ENCODE peak calls at places on chromosomes 6 and 20, in five cellular contexts. One of them, this sample, is unnamed. For H3K36me3 and H3K4me1, the result is how much of the 10 kb centered on the place peaks cover.

GRCh38 chr20:10739575-10739974 is 65.8 kb upstream of the JAG1 start:
- DNase-seq in heart left ventricle: no peak
- DNase-seq in fibroblast of lung: peak
- DNase-seq in right atrium auricular region: no peak
- DNase-seq in stomach: no peak
- DNase-seq in this sample: no peak

GRCh38 chr20:41395669-41396664 is 29.3 kb upstream of the EMILIN3 start:
- DNase-seq in heart left ventricle: peak
- DNase-seq in fibroblast of lung: no peak
- DNase-seq in right atrium auricular region: no peak
- DNase-seq in stomach: no peak
- DNase-seq in this sample: no peak

GRCh38 chr20:40650707-40651106 is 38.3 kb downstream of the MAFB start:
- DNase-seq in heart left ventricle: no peak
- DNase-seq in fibroblast of lung: peak
- DNase-seq in right atrium auricular region: no peak
- DNase-seq in stomach: no peak
- DNase-seq in this sample: no peak

GRCh38 chr6:167795321-167795811 is 31.3 kb upstream of the AFDN start:
- DNase-seq in heart left ventricle: no peak
- DNase-seq in fibroblast of lung: no peak
- DNase-seq in right atrium auricular region: no peak
- DNase-seq in stomach: no peak
- DNase-seq in this sample: no peak

GRCh38 chr20:31652917-31653385 is 15.2 kb downstream of the COX4I2 start:
- DNase-seq in heart left ventricle: no peak
- DNase-seq in fibroblast of lung: peak
- DNase-seq in right atrium auricular region: no peak
- DNase-seq in stomach: no peak
- DNase-seq in this sample: no peak

GRCh38 chr6:38767555-38767954 is 52.4 kb downstream of the DNAH8 start:
- DNase-seq in heart left ventricle: no peak
- DNase-seq in fibroblast of lung: no peak
- DNase-seq in right atrium auricular region: no peak
- DNase-seq in stomach: no peak
- DNase-seq in this sample: no peak

GRCh38 chr20:60559462-60559861 is 601.2 kb downstream of the CDH26 start:
- DNase-seq in heart left ventricle: no peak
- DNase-seq in fibroblast of lung: no peak
- DNase-seq in right atrium auricular region: no peak
- DNase-seq in stomach: no peak
- DNase-seq in this sample: no peak

GRCh38 chr6:20564269-20564668 is 30.0 kb downstream of the CDKAL1 start:
- DNase-seq in heart left ventricle: no peak
- DNase-seq in fibroblast of lung: peak
- DNase-seq in right atrium auricular region: no peak
- DNase-seq in stomach: no peak
- DNase-seq in this sample: no peak

GRCh38 chr6:22296067-22296466 is 769 bp downstream of the PRL start:
- DNase-seq in heart left ventricle: no peak
- DNase-seq in fibroblast of lung: no peak
- DNase-seq in right atrium auricular region: no peak
- DNase-seq in stomach: no peak
- DNase-seq in this sample: no peak

GRCh38 chr6:108113557-108114519 is 39.3 kb upstream of the OSTM1 start:
- DNase-seq in heart left ventricle: peak
- DNase-seq in fibroblast of lung: peak
- DNase-seq in right atrium auricular region: no peak
- DNase-seq in stomach: no peak
- DNase-seq in this sample: peak

GRCh38 chr6:84785676-84786075 is 21.3 kb upstream of the TBX18 start:
- DNase-seq in heart left ventricle: no peak
- DNase-seq in fibroblast of lung: peak
- DNase-seq in right atrium auricular region: no peak
- DNase-seq in stomach: no peak
- DNase-seq in this sample: no peak

GRCh38 chr6:125791151-125791819 is 525 bp downstream of the NCOA7 start:
- DNase-seq in heart left ventricle: peak
- DNase-seq in fibroblast of lung: peak
- DNase-seq in right atrium auricular region: peak
- DNase-seq in stomach: peak
- DNase-seq in this sample: peak

GRCh38 chr6:47007657-47008396 is 34.3 kb downstream of the ADGRF1 start:
- DNase-seq in heart left ventricle: no peak
- DNase-seq in fibroblast of lung: no peak
- DNase-seq in right atrium auricular region: no peak
- DNase-seq in stomach: no peak
- DNase-seq in this sample: no peak

GRCh38 chr6:149855040-149855654 is 9.0 kb downstream of the LRP11 start:
- DNase-seq in heart left ventricle: no peak
- DNase-seq in fibroblast of lung: peak
- DNase-seq in right atrium auricular region: no peak
- DNase-seq in stomach: peak
- DNase-seq in this sample: no peak

GRCh38 chr6:113120577-113121285 is 736.4 kb upstream of the MARCKS start:
- DNase-seq in heart left ventricle: no peak
- DNase-seq in fibroblast of lung: peak
- DNase-seq in right atrium auricular region: no peak
- DNase-seq in stomach: no peak
- DNase-seq in this sample: no peak

GRCh38 chr6:117629119-117629518 is 26.8 kb upstream of the GOPC start:
- DNase-seq in heart left ventricle: no peak
- DNase-seq in fibroblast of lung: no peak
- DNase-seq in right atrium auricular region: no peak
- DNase-seq in stomach: no peak
- DNase-seq in this sample: no peak

GRCh38 chr20:48236485-48237055 is 451.3 kb upstream of the SULF2 start:
- DNase-seq in heart left ventricle: no peak
- DNase-seq in fibroblast of lung: no peak
- DNase-seq in right atrium auricular region: no peak
- DNase-seq in stomach: no peak
- DNase-seq in this sample: no peak

GRCh38 chr20:59808729-59809381 is 124.6 kb downstream of the SYCP2 start:
- DNase-seq in heart left ventricle: peak
- DNase-seq in fibroblast of lung: no peak
- DNase-seq in right atrium auricular region: peak
- DNase-seq in stomach: peak
- DNase-seq in this sample: no peak

GRCh38 chr20:61015602-61016001 is 236.5 kb upstream of the CDH4 start:
- DNase-seq in heart left ventricle: no peak
- DNase-seq in fibroblast of lung: no peak
- DNase-seq in right atrium auricular region: no peak
- DNase-seq in stomach: no peak
- DNase-seq in this sample: no peak

GRCh38 chr6:2434116-2434515 is 188.7 kb upstream of the GMDS start:
- DNase-seq in heart left ventricle: no peak
- DNase-seq in fibroblast of lung: no peak
- DNase-seq in right atrium auricular region: no peak
- DNase-seq in stomach: no peak
- DNase-seq in this sample: no peak

GRCh38 chr6:166005846-166006592 is 161.6 kb downstream of the TBXT start:
- DNase-seq in heart left ventricle: peak
- DNase-seq in fibroblast of lung: peak
- DNase-seq in right atrium auricular region: peak
- DNase-seq in stomach: peak
- DNase-seq in this sample: no peak

GRCh38 chr6:85465762-85466161 is 15.9 kb downstream of the NT5E start:
- DNase-seq in heart left ventricle: no peak
- DNase-seq in fibroblast of lung: no peak
- DNase-seq in right atrium auricular region: no peak
- DNase-seq in stomach: no peak
- DNase-seq in this sample: no peak

GRCh38 chr6:27296106-27296783 is 15.8 kb downstream of the POM121L2 start:
- DNase-seq in heart left ventricle: no peak
- DNase-seq in fibroblast of lung: peak
- DNase-seq in right atrium auricular region: no peak
- DNase-seq in stomach: no peak
- DNase-seq in this sample: no peak

GRCh38 chr6:15871211-15871770 is 208.5 kb upstream of the DTNBP1 start:
- DNase-seq in heart left ventricle: no peak
- DNase-seq in fibroblast of lung: no peak
- DNase-seq in right atrium auricular region: no peak
- DNase-seq in stomach: no peak
- DNase-seq in this sample: no peak

GRCh38 chr20:54199721-54200176 is 8.1 kb upstream of the PFDN4 start:
- DNase-seq in heart left ventricle: peak
- DNase-seq in fibroblast of lung: peak
- DNase-seq in right atrium auricular region: peak
- DNase-seq in stomach: peak
- DNase-seq in this sample: peak

GRCh38 chr6:136510299-136510698 is 39.9 kb downstream of the MAP7 start:
- DNase-seq in heart left ventricle: no peak
- DNase-seq in fibroblast of lung: no peak
- DNase-seq in right atrium auricular region: no peak
- DNase-seq in stomach: no peak
- DNase-seq in this sample: no peak

GRCh38 chr6:170253910-170254269 is 37.0 kb downstream of the DLL1 start:
- DNase-seq in heart left ventricle: no peak
- DNase-seq in fibroblast of lung: no peak
- DNase-seq in right atrium auricular region: no peak
- DNase-seq in stomach: no peak
- DNase-seq in this sample: no peak

GRCh38 chr6:16562498-16562897 is 198.8 kb downstream of the ATXN1 start:
- DNase-seq in heart left ventricle: no peak
- DNase-seq in fibroblast of lung: no peak
- DNase-seq in right atrium auricular region: no peak
- DNase-seq in stomach: no peak
- DNase-seq in this sample: no peak

GRCh38 chr6:159908535-159908934 is 17.7 kb downstream of the MAS1 start:
- DNase-seq in heart left ventricle: no peak
- DNase-seq in fibroblast of lung: peak
- DNase-seq in right atrium auricular region: no peak
- DNase-seq in stomach: no peak
- DNase-seq in this sample: no peak

GRCh38 chr6:127939442-127940066 is 38.7 kb upstream of the THEMIS start:
- DNase-seq in heart left ventricle: no peak
- DNase-seq in fibroblast of lung: peak
- DNase-seq in right atrium auricular region: no peak
- DNase-seq in stomach: no peak
- DNase-seq in this sample: no peak

DNA sequence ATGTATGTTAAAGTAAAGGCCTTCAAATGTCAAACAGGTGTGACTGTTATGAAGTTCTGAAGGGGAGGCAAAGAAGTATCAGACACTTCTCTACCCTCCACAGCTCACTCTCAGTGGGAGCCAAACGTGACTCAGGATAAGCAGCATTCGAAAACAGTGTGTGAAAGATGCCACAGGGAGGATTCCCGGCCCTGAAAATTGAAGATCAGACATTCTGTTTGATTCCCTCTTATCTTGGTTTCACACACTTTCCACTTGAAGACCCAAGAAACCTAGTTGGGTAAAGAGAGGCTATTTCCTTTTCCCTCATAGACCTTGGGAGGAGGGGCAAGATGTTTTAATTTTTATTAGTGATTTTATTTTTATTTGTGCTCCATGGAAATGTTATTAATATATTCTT is 164.2 kb upstream of the SUPT3H start:
- DNase-seq in heart left ventricle: no peak
- DNase-seq in fibroblast of lung: no peak
- DNase-seq in right atrium auricular region: no peak
- DNase-seq in stomach: no peak
- DNase-seq in this sample: no peak
- H3K27ac ChIP-seq in heart left ventricle: no peak
- H3K27ac ChIP-seq in fibroblast of lung: no peak
- H3K27ac ChIP-seq in right atrium auricular region: no peak
- H3K27ac ChIP-seq in stomach: no peak
- H3K27ac ChIP-seq in this sample: no peak

GRCh38 chr20:19890358-19891117 is 126.6 kb upstream of the NAA20 start:
- DNase-seq in heart left ventricle: no peak
- DNase-seq in fibroblast of lung: no peak
- DNase-seq in right atrium auricular region: no peak
- DNase-seq in stomach: no peak
- DNase-seq in this sample: no peak

GRCh38 chr20:19895761-19896160 is 121.4 kb upstream of the NAA20 start:
- DNase-seq in heart left ventricle: no peak
- DNase-seq in fibroblast of lung: no peak
- DNase-seq in right atrium auricular region: no peak
- DNase-seq in stomach: no peak
- DNase-seq in this sample: no peak

GRCh38 chr20:19889011-19889953 is 127.9 kb upstream of the NAA20 start:
- DNase-seq in heart left ventricle: peak
- DNase-seq in fibroblast of lung: peak
- DNase-seq in right atrium auricular region: peak
- DNase-seq in stomach: no peak
- DNase-seq in this sample: no peak

GRCh38 chr20:19897891-19898290 is 119.3 kb upstream of the NAA20 start:
- DNase-seq in heart left ventricle: no peak
- DNase-seq in fibroblast of lung: no peak
- DNase-seq in right atrium auricular region: no peak
- DNase-seq in stomach: no peak
- DNase-seq in this sample: no peak

GRCh38 chr20:19893356-19893755 is 123.8 kb upstream of the NAA20 start:
- DNase-seq in heart left ventricle: no peak
- DNase-seq in fibroblast of lung: no peak
- DNase-seq in right atrium auricular region: no peak
- DNase-seq in stomach: no peak
- DNase-seq in this sample: no peak
- H3K36me3 ChIP-seq in heart left ventricle: half or more
- H3K36me3 ChIP-seq in fibroblast of lung: under half
- H3K36me3 ChIP-seq in right atrium auricular region: under half
- H3K36me3 ChIP-seq in stomach: under half
- H3K36me3 ChIP-seq in this sample: under half

DNA sequence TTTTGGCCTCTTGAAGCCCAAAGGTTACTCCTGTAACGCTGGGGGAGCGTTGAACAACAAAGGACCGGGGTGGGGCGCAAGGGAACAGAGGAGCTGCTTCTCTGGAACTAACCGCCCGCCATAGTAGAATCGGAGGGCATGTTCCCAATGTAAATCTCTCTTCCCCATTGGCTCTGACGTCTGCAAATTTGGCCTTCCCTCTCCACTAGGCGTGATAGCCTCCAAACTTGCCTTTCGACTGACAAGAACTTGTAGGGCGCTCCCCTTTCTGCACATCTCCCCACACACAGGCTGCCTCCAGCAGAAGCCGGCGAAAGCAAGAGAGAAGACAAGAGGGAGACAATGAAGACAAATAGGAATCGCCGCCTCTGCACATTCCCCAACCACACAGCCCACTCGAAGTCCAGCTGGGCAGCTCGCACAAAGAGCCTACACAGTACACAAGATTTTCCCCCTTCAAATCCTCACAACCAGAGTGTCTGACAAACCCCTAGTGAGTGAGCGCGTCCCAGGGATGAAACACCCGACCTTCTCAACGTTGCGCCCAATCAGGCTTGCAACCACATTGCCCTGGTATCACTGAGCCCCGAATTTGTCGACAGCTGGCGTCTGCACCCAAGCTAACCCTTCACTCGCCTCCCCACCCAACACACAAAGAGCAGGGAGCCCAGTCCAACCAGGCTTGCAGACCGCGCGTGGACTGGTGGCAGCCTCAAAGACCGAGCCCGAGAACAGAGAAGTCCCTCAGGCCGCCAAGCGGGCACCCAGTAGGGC is 1.5 kb upstream of the COL12A1 start:
- DNase-seq in heart left ventricle: peak
- DNase-seq in fibroblast of lung: peak
- DNase-seq in right atrium auricular region: no peak
- DNase-seq in stomach: no peak
- DNase-seq in this sample: no peak
- H3K4me1 ChIP-seq in heart left ventricle: under half
- H3K4me1 ChIP-seq in fibroblast of lung: under half
- H3K4me1 ChIP-seq in right atrium auricular region: half or more
- H3K4me1 ChIP-seq in stomach: half or more
- H3K4me1 ChIP-seq in this sample: under half

GRCh38 chr6:11607381-11607780 is 69.8 kb downstream of the TMEM170B start:
- DNase-seq in heart left ventricle: no peak
- DNase-seq in fibroblast of lung: no peak
- DNase-seq in right atrium auricular region: no peak
- DNase-seq in stomach: peak
- DNase-seq in this sample: no peak
- H3K27ac ChIP-seq in heart left ventricle: no peak
- H3K27ac ChIP-seq in fibroblast of lung: peak
- H3K27ac ChIP-seq in right atrium auricular region: peak
- H3K27ac ChIP-seq in stomach: no peak
- H3K27ac ChIP-seq in this sample: no peak

This sample was measured in CD8-positive, alpha-beta memory T cell.